ENCODE peak calls at places on chromosomes 5 and 9, in seven cellular contexts. M is A549; S is cardiac muscle cell; Q is CD4-positive, alpha-beta T cell; R is AG09319; B is progenitor cell of endocrine pancreas; K is neural crest cell. X is an unnamed sample.

GRCh38 chr5:94969174-94969573 is 315.7 kb downstream of the MCTP1 start:
- DNase-seq in M (peak), S (peak), Q (no peak), R (no peak), B (no peak), K (no peak), X (no peak)

GRCh38 chr5:44691811-44692210 is 116.9 kb upstream of the MRPS30 start:
- DNase-seq in M (no peak), S (no peak), Q (no peak), R (no peak), B (no peak), K (no peak), X (no peak)

GRCh38 chr9:11312976-11313375 is 700.2 kb upstream of the PTPRD start:
- DNase-seq in M (no peak), S (peak), Q (no peak), R (no peak), B (no peak), K (no peak), X (no peak)

GRCh38 chr5:121550989-121551388 is 300.7 kb upstream of the FTMT start:
- DNase-seq in M (no peak), S (no peak), Q (no peak), R (no peak), B (no peak), K (no peak), X (no peak)

GRCh38 chr9:92324889-92325268 is 271 bp downstream of the NOL8 start:
- DNase-seq in M (no peak), S (no peak), Q (no peak), R (no peak), B (no peak), K (no peak), X (no peak)

GRCh38 chr5:157130933-157131332 is 11.7 kb downstream of the MED7 start:
- DNase-seq in M (peak), S (peak), Q (no peak), R (no peak), B (no peak), K (no peak), X (no peak)

GRCh38 chr9:37011530-37011929 is 22.5 kb downstream of the PAX5 start:
- DNase-seq in M (no peak), S (no peak), Q (no peak), R (no peak), B (no peak), K (no peak), X (no peak)

GRCh38 chr5:169785731-169786130 is 148.7 kb downstream of the DOCK2 start:
- DNase-seq in M (no peak), S (no peak), Q (no peak), R (no peak), B (no peak), K (no peak), X (no peak)

GRCh38 chr9:137550958-137551655 is 572 bp upstream of the MRPL41 start:
- DNase-seq in M (peak), S (peak), Q (no peak), R (peak), B (peak), K (no peak), X (no peak)

GRCh38 chr5:170737591-170737990 is 45.9 kb upstream of the GABRP start:
- DNase-seq in M (no peak), S (no peak), Q (no peak), R (no peak), B (no peak), K (no peak), X (no peak)

GRCh38 chr5:123155511-123155923 is 66.5 kb downstream of the PRDM6 start:
- DNase-seq in M (no peak), S (no peak), Q (no peak), R (no peak), B (no peak), K (no peak), X (no peak)

GRCh38 chr5:168649306-168649705 is 70.1 kb upstream of the PANK3 start:
- DNase-seq in M (no peak), S (no peak), Q (no peak), R (no peak), B (no peak), K (no peak), X (no peak)

GRCh38 chr9:1400983-1401382 is 350.8 kb downstream of the DMRT2 start:
- DNase-seq in M (no peak), S (peak), Q (no peak), R (no peak), B (no peak), K (no peak), X (no peak)

GRCh38 chr9:137786511-137786920 is 91.1 kb upstream of the CACNA1B start:
- DNase-seq in M (no peak), S (no peak), Q (no peak), R (no peak), B (no peak), K (no peak), X (no peak)

GRCh38 chr5:8633259-8633658 is 764.3 kb downstream of the MTRR start:
- DNase-seq in M (no peak), S (no peak), Q (no peak), R (peak), B (no peak), K (no peak), X (no peak)

GRCh38 chr9:84216151-84216550 is 124.4 kb downstream of the SLC28A3 start:
- DNase-seq in M (no peak), S (no peak), Q (no peak), R (no peak), B (no peak), K (no peak), X (no peak)

GRCh38 chr5:171615201-171616001 is 170.2 kb upstream of the SMIM23 start:
- DNase-seq in M (no peak), S (peak), Q (no peak), R (peak), B (no peak), K (no peak), X (no peak)

GRCh38 chr9:96420468-96421219 is 2.5 kb upstream of the ZNF367 start:
- DNase-seq in M (peak), S (peak), Q (no peak), R (peak), B (no peak), K (no peak), X (no peak)

GRCh38 chr5:115459844-115460243 is 84.7 kb downstream of the FEM1C start:
- DNase-seq in M (no peak), S (no peak), Q (no peak), R (no peak), B (no peak), K (no peak), X (no peak)

GRCh38 chr5:150590979-150591411 is 49.5 kb upstream of the SYNPO start:
- DNase-seq in M (no peak), S (no peak), Q (no peak), R (no peak), B (no peak), K (no peak), X (no peak)

GRCh38 chr5:34923694-34924461 is 5.5 kb upstream of the DNAJC21 start:
- DNase-seq in M (peak), S (no peak), Q (no peak), R (peak), B (no peak), K (no peak), X (no peak)

GRCh38 chr5:132064738-132065331 is 4.4 kb downstream of the IL3 start:
- DNase-seq in M (peak), S (peak), Q (peak), R (peak), B (peak), K (peak), X (peak)

GRCh38 chr5:172078726-172079345 is 72.4 kb upstream of the FBXW11 start:
- DNase-seq in M (no peak), S (no peak), Q (no peak), R (peak), B (no peak), K (no peak), X (no peak)

GRCh38 chr5:147384346-147385193 is 125.3 kb downstream of the DPYSL3 start:
- DNase-seq in M (no peak), S (no peak), Q (no peak), R (no peak), B (no peak), K (no peak), X (no peak)

GRCh38 chr9:79701651-79702050 is 129.9 kb downstream of the TLE4 start:
- DNase-seq in M (no peak), S (no peak), Q (no peak), R (no peak), B (no peak), K (no peak), X (no peak)

GRCh38 chr9:72721086-72721485 is 199.7 kb downstream of the TMC1 start:
- DNase-seq in M (no peak), S (no peak), Q (no peak), R (no peak), B (no peak), K (no peak), X (no peak)

GRCh38 chr5:56233230-56233629 is at the start of gene ANKRD55:
- DNase-seq in M (no peak), S (peak), Q (no peak), R (no peak), B (no peak), K (no peak), X (no peak)

GRCh38 chr5:173328896-173329369 is 719 bp upstream of the STC2 start:
- DNase-seq in M (peak), S (peak), Q (no peak), R (no peak), B (no peak), K (no peak), X (no peak)

GRCh38 chr5:155103164-155103563 is 89.6 kb downstream of the KIF4B start:
- DNase-seq in M (no peak), S (no peak), Q (no peak), R (no peak), B (no peak), K (no peak), X (no peak)

GRCh38 chr5:79772651-79773050 is 83.0 kb downstream of the CMYA5 start:
- DNase-seq in M (no peak), S (no peak), Q (no peak), R (no peak), B (no peak), K (no peak), X (no peak)

GRCh38 chr5:16179936-16180788 is 571 bp upstream of the MARCHF11 start:
- DNase-seq in M (no peak), S (peak), Q (no peak), R (no peak), B (no peak), K (no peak), X (no peak)

GRCh38 chr5:16866795-16867584 is 69.1 kb downstream of the MYO10 start:
- DNase-seq in M (no peak), S (peak), Q (no peak), R (no peak), B (no peak), K (no peak), X (no peak)

GRCh38 chr5:158154226-158155005 is 295.5 kb upstream of the CLINT1 start:
- DNase-seq in M (peak), S (no peak), Q (no peak), R (peak), B (no peak), K (no peak), X (no peak)
- TF ChIP-seq CTCF in M (no peak), S (no peak), Q (no peak), R (no peak), B (no peak), K (no peak), X (no peak)

DNA sequence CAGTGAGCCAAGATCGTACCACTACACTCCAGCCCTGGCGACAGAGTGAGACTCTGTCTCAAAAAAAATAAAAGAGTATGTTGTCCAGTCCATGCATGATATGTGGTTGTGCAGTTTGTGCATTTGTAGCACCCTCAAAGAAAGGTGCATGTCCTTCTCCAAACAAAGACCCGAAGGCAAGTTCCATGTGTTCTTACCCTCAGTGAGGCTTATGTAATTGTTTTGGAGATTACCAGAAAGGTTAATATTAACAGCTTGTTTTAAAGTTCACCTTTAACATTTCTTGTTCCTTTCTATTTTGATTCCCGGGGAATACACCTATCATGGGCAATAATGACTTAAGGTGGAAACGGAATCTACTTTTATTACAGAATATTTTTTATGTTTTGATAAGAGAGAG is 22.3 kb downstream of the KIAA1191 start:
- DNase-seq in M (no peak), S (no peak), Q (no peak), R (no peak), B (no peak), K (no peak), X (no peak)
- TF ChIP-seq CTCF in M (no peak), S (no peak), Q (no peak), R (no peak), B (no peak), K (no peak), X (no peak)

GRCh38 chr5:73515232-73515631 is 17.0 kb downstream of the BTF3 start:
- DNase-seq in M (no peak), S (no peak), Q (no peak), R (no peak), B (no peak), K (no peak), X (no peak)

GRCh38 chr5:73522989-73523388 is 24.7 kb downstream of the BTF3 start:
- DNase-seq in M (no peak), S (no peak), Q (no peak), R (no peak), B (no peak), K (no peak), X (no peak)

GRCh38 chr5:73514418-73514817 is 16.2 kb downstream of the BTF3 start:
- DNase-seq in M (no peak), S (no peak), Q (no peak), R (no peak), B (no peak), K (no peak), X (no peak)

GRCh38 chr5:73523861-73524260 is 25.6 kb downstream of the BTF3 start:
- DNase-seq in M (no peak), S (no peak), Q (no peak), R (no peak), B (no peak), K (no peak), X (no peak)

GRCh38 chr5:73519531-73520283 is 21.5 kb downstream of the BTF3 start:
- DNase-seq in M (peak), S (peak), Q (peak), R (peak), B (peak), K (peak), X (peak)
- TF ChIP-seq CTCF in M (peak), S (peak), Q (peak), R (peak), B (peak), K (peak), X (peak)

DNA sequence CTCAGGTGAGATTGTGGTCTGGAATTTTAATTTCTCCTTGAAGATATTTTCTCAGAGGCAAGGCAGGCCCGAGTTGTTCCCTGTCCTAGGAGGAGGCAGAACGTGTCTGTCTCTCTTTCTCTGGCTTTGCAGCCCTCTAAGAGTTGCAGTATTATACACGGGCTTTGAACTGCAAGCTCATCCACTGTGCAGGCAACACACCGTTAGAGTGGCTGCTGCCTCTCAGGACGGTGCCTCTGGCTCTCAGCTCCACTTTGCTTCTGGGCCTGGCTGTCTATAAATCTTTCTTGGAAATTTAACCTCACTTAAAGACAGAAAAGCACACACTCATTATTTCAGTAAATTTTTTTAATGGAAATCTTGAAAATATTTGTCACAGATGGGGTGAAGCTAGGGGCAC is 170.1 kb upstream of the ADCY2 start:
- DNase-seq in M (no peak), S (no peak), Q (no peak), R (no peak), B (no peak), K (no peak), X (no peak)
- TF ChIP-seq CTCF in M (no peak), S (no peak), Q (no peak), R (no peak), B (no peak), K (no peak), X (no peak)

GRCh38 chr9:85940832-85941616 is at the start of gene NAA35:
- DNase-seq in M (peak), S (peak), Q (peak), R (peak), B (peak), K (peak), X (peak)
- TF ChIP-seq CTCF in M (no peak), S (no peak), Q (no peak), R (no peak), B (no peak), K (no peak), X (no peak)

GRCh38 chr9:129719135-129719534 is 33.7 kb downstream of the PTGES start:
- DNase-seq in M (no peak), S (no peak), Q (no peak), R (no peak), B (no peak), K (no peak), X (no peak)
- TF ChIP-seq CTCF in M (no peak), S (no peak), Q (no peak), R (no peak), B (no peak), K (no peak), X (no peak)

DNA sequence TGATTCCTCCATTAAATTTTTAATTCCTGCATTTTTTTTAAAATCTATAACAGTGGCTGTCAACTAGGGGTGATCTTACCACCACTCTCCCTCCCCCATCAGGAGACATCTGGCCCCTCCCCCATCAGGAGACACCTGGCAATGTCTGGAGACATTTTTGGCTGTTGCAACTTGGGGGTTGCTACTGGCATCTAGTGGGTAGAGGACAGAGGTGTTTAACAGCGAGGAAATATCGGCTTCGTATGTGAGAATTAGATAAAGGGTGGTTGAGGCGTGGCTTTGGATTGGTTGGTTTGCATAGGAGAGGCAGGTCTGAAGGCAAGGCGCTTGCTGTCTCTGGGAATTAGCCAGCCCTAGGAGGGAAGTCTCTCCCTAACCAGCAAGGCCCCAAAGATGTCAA is 10.5 kb downstream of the CDHR2 start:
- DNase-seq in M (no peak), S (no peak), Q (no peak), R (no peak), B (no peak), K (no peak), X (no peak)
- TF ChIP-seq CTCF in M (no peak), S (no peak), Q (no peak), R (no peak), B (no peak), K (no peak), X (no peak)